ENCODE peak calls at places on chromosomes 5 and 9, in nine cellular contexts. D is breast epithelium; W is epithelial cell of esophagus; N is CD8-positive, alpha-beta T cell; G is GM12865; J is neuronal stem cell; T is mesendoderm; H is right cardiac atrium; A is K562. U is an unnamed sample.

GRCh38 chr5:79241535-79241979 is 5.6 kb downstream of the JMY start:
- DNase-seq in T (no peak), N (no peak), A (no peak), G (no peak), J (no peak), W (no peak), D (no peak), H (no peak), U (peak)

GRCh38 chr9:134299883-134300282 is 26.4 kb upstream of the RXRA start:
- DNase-seq in N (no peak), D (peak), W (peak), T (no peak), G (no peak), J (no peak), A (no peak), H (peak), U (no peak)

GRCh38 chr9:87256973-87257372 is 240.7 kb upstream of the DAPK1 start:
- DNase-seq in D (peak), J (no peak), N (no peak), W (no peak), T (no peak), G (no peak), H (no peak), A (no peak), U (no peak)

GRCh38 chr9:109831996-109832395 is 52.0 kb downstream of the PALM2AKAP2 start:
- DNase-seq in D (no peak), T (no peak), G (no peak), N (no peak), W (no peak), H (peak), J (no peak), A (no peak), U (no peak)

GRCh38 chr5:142118421-142118686 is 9.8 kb downstream of the NDFIP1 start:
- DNase-seq in D (no peak), N (no peak), W (no peak), J (no peak), A (no peak), H (no peak), T (no peak), G (peak), U (no peak)

GRCh38 chr9:111386386-111386785 is 56.4 kb upstream of the OR2K2 start:
- DNase-seq in T (no peak), W (no peak), J (no peak), D (no peak), G (peak), N (no peak), A (no peak), H (no peak), U (no peak)

GRCh38 chr5:134124289-134125194 is 10.1 kb downstream of the TCF7 start:
- DNase-seq in H (no peak), T (no peak), A (no peak), W (peak), J (no peak), N (no peak), D (no peak), G (no peak), U (no peak)

GRCh38 chr5:124935060-124935459 is 188.6 kb upstream of the ZNF608 start:
- DNase-seq in T (no peak), H (no peak), D (no peak), W (no peak), A (no peak), J (no peak), N (no peak), G (peak), U (no peak)

GRCh38 chr5:88251048-88251711 is 17.5 kb downstream of the TMEM161B start:
- DNase-seq in N (no peak), J (no peak), A (no peak), H (no peak), W (no peak), D (no peak), T (no peak), G (no peak), U (peak)

GRCh38 chr5:172717481-172718195 is 53.4 kb downstream of the DUSP1 start:
- DNase-seq in W (no peak), A (no peak), N (no peak), D (no peak), H (no peak), J (no peak), G (no peak), T (no peak), U (no peak)

GRCh38 chr9:129868571-129869486 is 33.6 kb downstream of the USP20 start:
- DNase-seq in T (no peak), D (no peak), H (no peak), A (no peak), N (peak), G (no peak), J (no peak), W (peak), U (no peak)

GRCh38 chr5:56028708-56029107 is 33.9 kb upstream of the IL6ST start:
- DNase-seq in G (no peak), A (no peak), J (no peak), D (no peak), W (no peak), T (no peak), H (no peak), N (no peak), U (no peak)

GRCh38 chr9:124284940-124285441 is 27.2 kb downstream of the NEK6 start:
- DNase-seq in A (no peak), H (peak), J (no peak), G (no peak), N (no peak), T (no peak), D (no peak), W (no peak), U (peak)

GRCh38 chr5:55509768-55510522 is 24.8 kb downstream of the PLPP1 start:
- DNase-seq in G (no peak), W (peak), T (no peak), H (no peak), A (no peak), J (no peak), N (no peak), D (no peak), U (no peak)

GRCh38 chr5:1262381-1262780 is 32.5 kb downstream of the TERT start:
- DNase-seq in J (peak), A (no peak), D (no peak), T (peak), H (peak), G (no peak), W (peak), N (no peak), U (peak)

GRCh38 chr9:109903515-109904138 is 123.6 kb downstream of the PALM2AKAP2 start:
- DNase-seq in N (no peak), W (peak), H (peak), G (peak), T (peak), D (peak), A (peak), J (peak), U (peak)

GRCh38 chr9:86660146-86660545 is 287.2 kb downstream of the GAS1 start:
- DNase-seq in J (no peak), G (no peak), D (no peak), H (no peak), N (no peak), W (peak), T (no peak), A (no peak), U (no peak)

GRCh38 chr5:55241756-55242155 is 8.3 kb upstream of the CCNO start:
- DNase-seq in D (no peak), G (no peak), T (no peak), N (no peak), W (no peak), J (no peak), A (no peak), H (no peak), U (no peak)

GRCh38 chr9:116555102-116555501 is 132.0 kb upstream of the TRIM32 start:
- DNase-seq in G (no peak), W (no peak), T (no peak), H (peak), D (no peak), J (no peak), N (no peak), A (no peak), U (no peak)

GRCh38 chr5:32195265-32195664 is 21.1 kb upstream of the GOLPH3 start:
- DNase-seq in D (no peak), H (no peak), N (no peak), A (no peak), T (no peak), J (no peak), W (no peak), G (no peak), U (no peak)

GRCh38 chr9:107737987-107738743 is 248.6 kb upstream of the KLF4 start:
- DNase-seq in H (peak), J (no peak), T (no peak), N (no peak), G (peak), A (no peak), D (no peak), W (peak), U (peak)

GRCh38 chr5:54227109-54227508 is 83.3 kb downstream of the ARL15 start:
- DNase-seq in A (no peak), T (no peak), G (no peak), J (no peak), W (peak), N (no peak), H (no peak), D (no peak), U (no peak)

GRCh38 chr5:141513627-141514329 is 24.9 kb downstream of the PCDHGC5 start:
- DNase-seq in G (peak), T (peak), J (peak), H (peak), A (no peak), N (no peak), W (peak), D (peak), U (peak)

GRCh38 chr9:32398207-32398606 is 13.8 kb downstream of the ACO1 start:
- DNase-seq in W (peak), D (no peak), H (no peak), A (no peak), G (no peak), J (no peak), N (no peak), T (no peak), U (peak)

GRCh38 chr5:37721447-37721871 is 118.4 kb downstream of the GDNF start:
- DNase-seq in A (no peak), N (no peak), W (no peak), J (no peak), H (no peak), T (no peak), D (no peak), G (peak), U (peak)

GRCh38 chr5:154196955-154197652 is 6.6 kb downstream of the GALNT10 start:
- DNase-seq in T (peak), J (no peak), W (no peak), A (peak), D (no peak), G (no peak), N (no peak), H (no peak), U (peak)

GRCh38 chr9:71253021-71253420 is 131.6 kb upstream of the TRPM3 start:
- DNase-seq in W (no peak), G (no peak), A (no peak), N (no peak), H (no peak), T (no peak), D (no peak), J (no peak), U (no peak)

GRCh38 chr9:34513567-34514214 is 9.1 kb downstream of the ENHO start:
- DNase-seq in T (peak), J (no peak), G (no peak), H (no peak), N (no peak), W (no peak), A (no peak), D (no peak), U (no peak)

GRCh38 chr5:98349990-98350365 is 423.5 kb upstream of the RGMB start:
- DNase-seq in H (no peak), T (no peak), J (no peak), A (no peak), N (no peak), D (no peak), G (no peak), W (no peak), U (no peak)

GRCh38 chr9:70285981-70286616 is 27.3 kb downstream of the SMC5 start:
- DNase-seq in N (no peak), W (no peak), D (no peak), G (no peak), A (no peak), H (no peak), J (no peak), T (no peak), U (no peak)

GRCh38 chr5:84085387-84086041 is 299.2 kb downstream of the EDIL3 start:
- DNase-seq in W (no peak), N (no peak), J (no peak), H (no peak), T (peak), G (no peak), A (no peak), D (no peak), U (no peak)

GRCh38 chr5:142322403-142322746 is 2.4 kb downstream of the SPRY4 start:
- DNase-seq in N (no peak), A (no peak), T (no peak), W (no peak), J (no peak), G (no peak), D (no peak), H (no peak), U (no peak)

GRCh38 chr5:123827811-123828210 is 315.8 kb downstream of the CSNK1G3 start:
- DNase-seq in D (no peak), G (no peak), J (no peak), N (no peak), H (no peak), A (no peak), W (peak), T (no peak), U (no peak)

DNA sequence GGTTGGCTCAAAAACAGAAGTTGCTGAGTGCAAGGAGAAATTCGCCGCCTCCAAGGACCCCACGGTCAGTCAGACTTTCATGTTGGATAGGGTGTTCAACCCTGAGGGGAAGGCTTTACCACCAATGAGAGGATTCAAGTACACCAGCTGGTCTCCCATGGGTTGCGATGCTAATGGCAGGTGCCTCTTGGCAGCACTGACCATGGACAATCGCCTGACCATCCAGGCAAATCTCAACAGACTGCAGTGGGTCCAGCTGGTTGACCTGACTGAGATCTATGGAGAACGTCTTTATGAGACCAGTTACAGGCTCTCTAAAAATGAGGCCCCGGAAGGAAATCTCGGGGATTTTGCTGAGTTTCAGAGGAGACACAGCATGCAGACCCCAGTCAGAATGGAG is 7.7 kb downstream of the GTF3C4 start:
- DNase-seq in H (no peak), J (no peak), N (no peak), A (no peak), D (no peak), W (no peak), T (no peak), G (no peak), U (no peak)
- H3K4me3 ChIP-seq in H (no peak), J (no peak), N (no peak), A (no peak), D (no peak), W (no peak), T (no peak), G (no peak), U (no peak)

GRCh38 chr9:126704157-126704941 is 90.6 kb downstream of the LMX1B start:
- DNase-seq in G (no peak), A (peak), W (peak), T (peak), J (no peak), D (peak), H (peak), N (no peak), U (peak)

GRCh38 chr9:126701820-126702500 is 88.2 kb downstream of the LMX1B start:
- DNase-seq in G (no peak), J (no peak), A (no peak), W (no peak), T (no peak), N (no peak), D (no peak), H (no peak), U (no peak)

GRCh38 chr9:126703330-126704156 is 89.8 kb downstream of the LMX1B start:
- DNase-seq in W (no peak), N (no peak), H (no peak), J (no peak), D (no peak), T (no peak), G (no peak), A (no peak), U (no peak)

GRCh38 chr9:126700903-126701819 is 87.4 kb downstream of the LMX1B start:
- DNase-seq in T (no peak), G (no peak), A (no peak), J (no peak), D (no peak), H (no peak), W (no peak), N (no peak), U (no peak)

GRCh38 chr9:126702501-126703329 is 89.0 kb downstream of the LMX1B start:
- DNase-seq in D (no peak), W (no peak), G (no peak), J (no peak), H (peak), A (peak), N (no peak), T (peak), U (peak)
- H3K4me3 ChIP-seq in D (no peak), W (no peak), G (no peak), J (no peak), H (no peak), A (no peak), N (no peak), T (no peak), U (no peak)

GRCh38 chr9:136662326-136662655 is 425 bp upstream of the EGFL7 start:
- DNase-seq in H (no peak), D (no peak), N (no peak), T (no peak), A (no peak), G (no peak), J (no peak), W (no peak), U (no peak)
- H3K4me3 ChIP-seq in H (peak), D (peak), N (no peak), T (no peak), A (peak), G (no peak), J (no peak), W (no peak), U (no peak)

DNA sequence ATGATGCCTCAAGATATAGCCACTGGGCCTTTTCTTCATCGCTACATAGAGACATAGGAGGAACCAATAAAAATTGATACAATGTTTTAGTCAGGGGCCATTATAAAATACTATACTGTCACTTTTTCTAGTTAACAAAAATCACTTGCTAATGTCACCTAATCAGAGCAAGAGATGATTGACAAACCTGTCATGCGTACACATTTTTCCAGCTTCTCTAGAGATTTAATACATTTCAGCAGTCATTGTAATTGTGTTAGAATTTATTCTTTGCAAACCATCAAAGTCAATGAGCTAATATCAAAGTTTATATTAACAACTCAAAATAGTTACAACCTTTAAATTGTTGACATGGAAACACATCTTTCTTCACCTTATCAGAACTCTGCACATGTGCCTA is 513.6 kb upstream of the SEMA6A start:
- DNase-seq in T (no peak), G (no peak), D (no peak), W (no peak), J (no peak), H (no peak), A (no peak), N (no peak), U (no peak)
- H3K4me3 ChIP-seq in T (no peak), G (no peak), D (no peak), W (no peak), J (no peak), H (no peak), A (no peak), N (no peak), U (no peak)

DNA sequence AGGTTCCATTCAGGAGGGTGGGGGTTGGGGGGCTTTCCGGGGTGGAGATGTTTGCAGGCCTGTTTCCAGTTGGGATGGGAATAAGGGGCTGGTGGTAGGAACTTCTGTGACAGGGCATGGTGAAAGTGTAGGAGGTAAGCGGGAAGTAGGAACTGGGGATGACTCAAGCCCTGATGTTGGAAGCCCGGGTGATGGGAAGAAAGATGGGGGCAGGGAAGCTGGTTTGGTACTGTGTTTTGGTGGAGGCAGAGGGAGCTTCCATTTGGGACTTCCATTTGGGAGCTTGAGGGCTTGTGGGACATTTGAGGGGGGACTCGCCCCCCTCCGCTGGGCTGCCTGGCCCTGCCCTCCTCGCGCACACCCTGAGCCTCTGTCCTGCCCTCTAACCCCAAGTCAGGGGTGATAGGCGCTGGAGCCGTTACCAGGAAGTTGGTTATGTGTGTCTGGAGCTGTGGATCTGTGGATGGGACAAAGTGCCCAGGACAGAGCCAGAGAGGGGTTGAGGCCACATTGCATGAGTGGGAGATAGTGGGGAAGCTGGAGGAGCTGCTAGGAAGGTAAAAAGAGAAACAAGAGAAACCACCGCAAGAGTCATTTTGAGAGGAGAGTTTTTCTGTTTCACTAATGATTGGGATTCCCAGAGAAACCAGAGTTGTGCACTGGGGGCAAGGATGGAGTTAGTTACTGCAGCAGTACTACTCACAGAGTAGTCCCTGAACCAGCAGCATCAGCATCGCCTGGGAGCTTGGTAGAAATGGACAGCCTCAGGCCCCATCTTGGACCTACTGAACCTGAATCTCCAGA is 6.6 kb downstream of the RGS14 start:
- DNase-seq in J (no peak), H (no peak), W (peak), D (no peak), G (peak), T (no peak), N (no peak), A (no peak), U (no peak)
- H3K4me3 ChIP-seq in J (no peak), H (no peak), W (no peak), D (no peak), G (peak), T (no peak), N (no peak), A (no peak), U (no peak)

DNA sequence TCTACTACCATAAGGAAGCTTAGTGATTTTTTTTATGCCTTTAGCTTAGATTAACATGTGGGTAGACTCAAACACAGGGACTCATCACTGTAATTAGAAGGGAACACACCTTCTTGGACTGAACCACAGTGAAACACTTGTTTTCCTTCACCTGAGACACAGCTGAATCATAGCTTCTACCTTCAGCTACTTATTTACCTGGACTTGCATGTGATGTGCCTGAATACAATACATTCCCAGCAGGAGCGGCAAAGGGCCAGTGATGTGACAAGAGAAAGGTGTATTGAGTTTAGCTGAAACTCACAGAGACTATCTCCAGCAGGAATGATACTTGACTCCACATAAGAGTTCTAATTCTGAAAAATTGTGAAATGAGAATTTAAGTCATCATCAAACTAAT is 37.8 kb downstream of the GRAMD2B start:
- DNase-seq in T (peak), D (peak), G (no peak), W (peak), H (no peak), A (no peak), J (no peak), N (no peak), U (no peak)
- H3K4me3 ChIP-seq in T (no peak), D (no peak), G (no peak), W (no peak), H (no peak), A (no peak), J (no peak), N (no peak), U (no peak)

GRCh38 chr9:16868706-16869105 is 1.8 kb downstream of the BNC2 start:
- DNase-seq in D (no peak), N (no peak), J (no peak), W (no peak), T (no peak), H (no peak), G (no peak), A (no peak), U (peak)
- H3K4me3 ChIP-seq in D (peak), N (no peak), J (no peak), W (no peak), T (no peak), H (no peak), G (no peak), A (no peak), U (no peak)

GRCh38 chr9:84271004-84271886 is 69.3 kb downstream of the SLC28A3 start:
- DNase-seq in A (no peak), D (no peak), G (peak), W (peak), N (no peak), H (peak), J (peak), T (peak), U (peak)
- H3K4me3 ChIP-seq in A (no peak), D (peak), G (peak), W (no peak), N (no peak), H (peak), J (peak), T (no peak), U (peak)

U was measured in mesenchymal stem cell.